ENCODE peak calls at places on chromosomes 1 and 21, in five cellular contexts. G is heart left ventricle, U is astrocyte, X is GM23338, L is pancreas. Y is an unnamed sample.

GRCh38 chr1:162632234-162632666 is at the start of gene DDR2:
- DNase-seq in X (peak; percentile 45), G (peak; percentile 64), L (no peak), U (peak; percentile 85), Y (no peak)

GRCh38 chr1:116168277-116169032 is 57.3 kb downstream of the MAB21L3 start:
- DNase-seq in X (peak; percentile 89), L (peak; percentile 92), U (no peak), G (peak; percentile 85), Y (peak; percentile 88)

GRCh38 chr1:115839706-115840095 is 1.2 kb downstream of the NHLH2 start:
- DNase-seq in G (no peak), L (no peak), X (no peak), U (no peak), Y (no peak)

GRCh38 chr1:223617671-223618070 is 47.8 kb downstream of the CAPN8 start:
- DNase-seq in G (no peak), X (no peak), U (no peak), L (no peak), Y (no peak)

GRCh38 chr1:61869691-61870109 is 127.4 kb downstream of the PATJ start:
- DNase-seq in X (no peak), L (peak; percentile 56), U (no peak), G (peak; percentile 53), Y (no peak)

GRCh38 chr1:45630429-45630828 is 6.6 kb upstream of the CCDC17 start:
- DNase-seq in X (no peak), U (no peak), G (no peak), L (no peak), Y (no peak)

GRCh38 chr21:26557106-26557505 is 16.0 kb downstream of the CYYR1 start:
- DNase-seq in L (no peak), X (no peak), G (no peak), U (no peak), Y (no peak)

GRCh38 chr1:108814343-108815125 is 42.4 kb downstream of the AKNAD1 start:
- DNase-seq in U (peak; percentile 65), L (no peak), X (no peak), G (no peak), Y (no peak)

GRCh38 chr21:16070207-16070651 is 340.4 kb downstream of the USP25 start:
- DNase-seq in X (no peak), L (no peak), U (peak; percentile 75), G (no peak), Y (no peak)

GRCh38 chr21:17921579-17922530 is 102.7 kb upstream of the C21orf91 start:
- DNase-seq in G (peak; percentile 39), U (peak; percentile 94), X (no peak), L (no peak), Y (no peak)

GRCh38 chr1:25875154-25875855 is at the start of gene PAQR7:
- DNase-seq in L (peak; percentile 94), U (peak; percentile 72), X (peak; percentile 90), G (peak; percentile 73), Y (peak; percentile 60)

GRCh38 chr1:5966543-5967205 is 25.6 kb downstream of the NPHP4 start:
- DNase-seq in U (no peak), X (no peak), L (no peak), G (no peak), Y (no peak)

GRCh38 chr1:4784761-4785160 is 130.4 kb downstream of the AJAP1 start:
- DNase-seq in G (no peak), X (no peak), U (no peak), L (no peak), Y (no peak)

GRCh38 chr1:50023292-50024159 is at the start of gene AGBL4:
- DNase-seq in L (peak; percentile 89), U (peak; percentile 8), G (peak; percentile 52), X (peak; percentile 89), Y (no peak)

GRCh38 chr1:24362982-24363614 is 43.9 kb downstream of the GRHL3 start:
- DNase-seq in X (no peak), G (no peak), L (no peak), U (peak; percentile 95), Y (no peak)

GRCh38 chr21:42705346-42705745 is 51.9 kb downstream of the PDE9A start:
- DNase-seq in U (no peak), X (no peak), L (no peak), G (no peak), Y (no peak)

GRCh38 chr1:54176621-54177327 is 23.1 kb downstream of the CYB5RL start:
- DNase-seq in U (no peak), X (no peak), L (no peak), G (no peak), Y (no peak)

GRCh38 chr1:230026139-230026538 is 40.9 kb upstream of the GALNT2 start:
- DNase-seq in U (no peak), L (no peak), G (no peak), X (no peak), Y (no peak)

DNA sequence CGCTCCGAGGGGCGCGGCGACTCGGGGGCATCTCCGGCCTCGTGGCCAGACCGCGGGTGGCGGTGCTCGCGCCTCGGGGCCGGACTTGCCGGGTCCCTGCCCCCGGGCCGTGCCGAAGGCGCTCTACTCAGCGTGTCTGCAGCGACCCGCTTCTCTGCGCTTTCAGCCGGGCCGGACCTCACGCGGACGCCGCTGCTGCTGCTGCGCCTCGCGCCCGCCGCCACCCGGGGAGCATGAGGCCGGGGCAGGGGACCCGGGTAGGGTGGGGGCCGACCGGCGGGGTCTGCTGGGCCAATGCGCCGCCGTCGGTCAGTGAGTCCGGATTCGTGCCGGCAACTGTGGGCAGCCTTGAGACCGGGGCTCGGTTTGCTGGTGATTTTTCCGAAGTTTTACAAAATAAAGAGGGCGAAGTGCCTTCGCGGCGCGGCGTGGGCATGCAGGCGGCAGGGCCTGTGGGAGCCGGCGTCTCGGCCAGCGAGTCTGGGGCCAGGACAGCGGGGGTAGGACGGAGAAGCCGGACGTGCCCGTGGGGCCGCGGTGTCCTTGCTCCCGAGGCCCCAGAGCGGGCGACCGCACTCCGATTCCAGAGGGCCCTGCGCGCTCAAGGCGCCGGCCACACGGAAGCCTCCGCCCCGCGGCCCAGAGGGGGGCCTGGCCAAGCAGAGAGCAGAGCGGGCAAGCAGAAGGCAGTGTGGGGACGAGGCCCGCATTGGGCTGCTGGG is 749 bp downstream of the FAM163A start:
- DNase-seq in G (no peak), U (no peak), L (peak; percentile 62), X (peak; percentile 37), Y (no peak)
- H3K27me3 ChIP-seq in G (peaks cover 71% of the 10 kb centered on the region), U (peaks cover 73% of the 10 kb centered on the region), L (peaks cover 12% of the 10 kb centered on the region), X (peaks cover 94% of the 10 kb centered on the region), Y (peaks cover 78% of the 10 kb centered on the region)

GRCh38 chr1:158103860-158104522 is 76.7 kb upstream of the CD1D start:
- DNase-seq in L (no peak), X (peak; percentile 73), U (no peak), G (no peak), Y (no peak)

GRCh38 chr1:158101455-158101854 is 79.2 kb upstream of the CD1D start:
- DNase-seq in U (no peak), X (no peak), G (no peak), L (no peak), Y (no peak)

GRCh38 chr1:158103275-158103674 is 77.4 kb upstream of the CD1D start:
- DNase-seq in U (no peak), G (no peak), X (peak; percentile 44), L (no peak), Y (no peak)

GRCh38 chr1:158100498-158100897 is 80.2 kb upstream of the CD1D start:
- DNase-seq in L (no peak), G (no peak), X (no peak), U (no peak), Y (no peak)

DNA sequence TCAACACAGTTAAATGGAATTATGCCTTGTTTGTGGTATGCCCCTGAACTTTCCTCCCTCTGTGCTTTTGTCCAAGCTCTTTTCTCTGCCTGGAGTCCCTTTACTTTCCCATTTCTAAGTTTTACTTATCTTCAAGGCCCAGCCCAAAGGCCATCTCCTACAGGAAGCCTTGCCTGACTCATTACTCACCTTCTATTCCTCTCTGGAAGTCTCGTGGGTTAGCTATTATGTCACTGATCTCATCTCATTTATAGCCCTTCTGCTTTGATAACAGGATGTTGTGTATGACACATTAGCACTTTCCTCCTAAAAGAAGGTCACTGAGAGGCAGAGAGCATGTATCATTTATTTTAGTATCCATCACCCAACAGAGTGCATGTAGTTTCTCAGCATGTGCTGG is 78.8 kb upstream of the CD1D start:
- DNase-seq in U (peak; percentile 41), G (no peak), L (no peak), X (no peak), Y (no peak)
- H3K27ac ChIP-seq in U (no peak overlapping the region), G (no peak overlapping the region), L (no peak overlapping the region), X (peak overlapping the region; percentile 82), Y (no peak overlapping the region)

GRCh38 chr1:85582687-85583354 is 2.3 kb downstream of the CCN1 start:
- DNase-seq in L (no peak), U (no peak), X (peak; percentile 36), G (no peak), Y (no peak)

GRCh38 chr1:85580046-85580411 is 532 bp upstream of the CCN1 start:
- DNase-seq in G (no peak), X (peak; percentile 71), U (peak; percentile 84), L (peak; percentile 49), Y (no peak)

GRCh38 chr1:85583355-85584263 is 3.0 kb downstream of the CCN1 start:
- DNase-seq in L (no peak), G (no peak), U (no peak), X (no peak), Y (no peak)

GRCh38 chr1:85581138-85581801 is 709 bp downstream of the CCN1 start:
- DNase-seq in G (peak; percentile 78), X (peak; percentile 68), U (peak; percentile 86), L (peak; percentile 92), Y (no peak)

GRCh38 chr1:85581802-85582686 is 1.5 kb downstream of the CCN1 start:
- DNase-seq in L (peak; percentile 47), U (peak; percentile 70), X (peak; percentile 73), G (peak; percentile 49), Y (no peak)
- TF ChIP-seq CTCF in L (peak; percentile 14), U (peak; percentile 35), X (peak; percentile 41), G (peak; percentile 22), Y (no peak)

GRCh38 chr1:118986839-118987430 is 1.2 kb downstream of the TBX15 start:
- DNase-seq in G (no peak), U (no peak), X (peak; percentile 44), L (no peak), Y (no peak)
- H3K27me3 ChIP-seq in G (peaks cover 100% of the 10 kb centered on the region), U (peaks cover 100% of the 10 kb centered on the region), X (peaks cover 100% of the 10 kb centered on the region), L (peaks cover 33% of the 10 kb centered on the region), Y (peaks cover 98% of the 10 kb centered on the region)

GRCh38 chr1:164583835-164584539 is 25.0 kb downstream of the PBX1 start:
- DNase-seq in U (no peak), L (no peak), X (no peak), G (no peak), Y (no peak)
- H3K27ac ChIP-seq in U (no peak overlapping the region), L (no peak overlapping the region), X (peak overlapping the region; percentile 56), G (no peak overlapping the region), Y (no peak overlapping the region)

GRCh38 chr1:153916297-153916696 is 6.5 kb downstream of the GATAD2B start:
- DNase-seq in U (no peak), L (no peak), G (no peak), X (no peak), Y (no peak)
- TF ChIP-seq CTCF in U (no peak), L (no peak), G (no peak), X (no peak), Y (no peak)

GRCh38 chr1:228063251-228064191 is 19.0 kb upstream of the ARF1 start:
- DNase-seq in L (peak; percentile 73), U (no peak), G (peak; percentile 14), X (no peak), Y (no peak)
- H3K27me3 ChIP-seq in L (no peaks in the 10 kb centered on the region), U (peaks cover 22% of the 10 kb centered on the region), G (peaks cover 90% of the 10 kb centered on the region), X (peaks cover 92% of the 10 kb centered on the region), Y (peaks cover 83% of the 10 kb centered on the region)

Y was measured in CD4-positive, alpha-beta T cell.